ENCODE peak calls at places on chromosomes 3 and 15, in seven cellular contexts. One of them, this sample, is unnamed.

GRCh38 chr3:108394016-108394415 is 97.7 kb downstream of the HHLA2 start:
- DNase-seq in hippocampal formation: no peak
- DNase-seq in NCI-H774: no peak
- DNase-seq in ELF-1: no peak
- DNase-seq in H9: no peak
- DNase-seq in CD4-positive, CD25-positive, alpha-beta regulatory T cell: no peak
- DNase-seq in A549: no peak
- DNase-seq in this sample: no peak

GRCh38 chr3:152258448-152259302 is 10.1 kb upstream of the MBNL1 start:
- DNase-seq in A549: peak
- DNase-seq in ELF-1: no peak
- DNase-seq in NCI-H774: no peak
- DNase-seq in CD4-positive, CD25-positive, alpha-beta regulatory T cell: peak
- DNase-seq in H9: no peak
- DNase-seq in hippocampal formation: no peak
- DNase-seq in this sample: peak

GRCh38 chr3:188233320-188233719 is 79.4 kb downstream of the LPP start:
- DNase-seq in A549: no peak
- DNase-seq in CD4-positive, CD25-positive, alpha-beta regulatory T cell: no peak
- DNase-seq in ELF-1: no peak
- DNase-seq in hippocampal formation: no peak
- DNase-seq in NCI-H774: no peak
- DNase-seq in H9: no peak
- DNase-seq in this sample: no peak

GRCh38 chr15:87816016-87816415 is 440.5 kb downstream of the NTRK3 start:
- DNase-seq in CD4-positive, CD25-positive, alpha-beta regulatory T cell: no peak
- DNase-seq in NCI-H774: no peak
- DNase-seq in hippocampal formation: no peak
- DNase-seq in ELF-1: no peak
- DNase-seq in H9: no peak
- DNase-seq in A549: no peak
- DNase-seq in this sample: no peak

GRCh38 chr15:75237316-75237982 is 20.7 kb upstream of the GOLGA6C start:
- DNase-seq in CD4-positive, CD25-positive, alpha-beta regulatory T cell: no peak
- DNase-seq in H9: no peak
- DNase-seq in NCI-H774: no peak
- DNase-seq in hippocampal formation: no peak
- DNase-seq in A549: no peak
- DNase-seq in ELF-1: peak
- DNase-seq in this sample: peak

GRCh38 chr3:178140491-178140890 is 395.7 kb upstream of the KCNMB2 start:
- DNase-seq in NCI-H774: peak
- DNase-seq in A549: peak
- DNase-seq in ELF-1: no peak
- DNase-seq in H9: no peak
- DNase-seq in hippocampal formation: no peak
- DNase-seq in CD4-positive, CD25-positive, alpha-beta regulatory T cell: no peak
- DNase-seq in this sample: no peak

GRCh38 chr15:67824157-67824899 is 981 bp upstream of the SKOR1 start:
- DNase-seq in A549: no peak
- DNase-seq in H9: no peak
- DNase-seq in hippocampal formation: no peak
- DNase-seq in ELF-1: peak
- DNase-seq in NCI-H774: no peak
- DNase-seq in CD4-positive, CD25-positive, alpha-beta regulatory T cell: no peak
- DNase-seq in this sample: no peak

GRCh38 chr3:193899001-193899400 is 236.9 kb upstream of the HES1 start:
- DNase-seq in ELF-1: no peak
- DNase-seq in H9: no peak
- DNase-seq in hippocampal formation: no peak
- DNase-seq in A549: no peak
- DNase-seq in CD4-positive, CD25-positive, alpha-beta regulatory T cell: no peak
- DNase-seq in NCI-H774: no peak
- DNase-seq in this sample: no peak

GRCh38 chr3:14522129-14522691 is 17.9 kb downstream of the GRIP2 start:
- DNase-seq in ELF-1: no peak
- DNase-seq in A549: no peak
- DNase-seq in CD4-positive, CD25-positive, alpha-beta regulatory T cell: no peak
- DNase-seq in NCI-H774: no peak
- DNase-seq in hippocampal formation: no peak
- DNase-seq in H9: peak
- DNase-seq in this sample: peak

GRCh38 chr3:146172586-146172985 is 11.6 kb upstream of the PLOD2 start:
- DNase-seq in ELF-1: no peak
- DNase-seq in CD4-positive, CD25-positive, alpha-beta regulatory T cell: no peak
- DNase-seq in hippocampal formation: no peak
- DNase-seq in A549: no peak
- DNase-seq in H9: no peak
- DNase-seq in NCI-H774: no peak
- DNase-seq in this sample: no peak